ENCODE peak calls at places on chromosomes 11 and 22, in eight cellular contexts. I is OCI-LY7; H is RPMI8226; B is adrenal gland; G is NCI-H2081; F is naive thymus-derived CD4-positive, alpha-beta T cell; E is activated CD4-positive, alpha-beta T cell treated with anti-CD3 and anti-CD28 coated beads, Interleukin-2, amount 50 U/mL, for 24 hours; W is NCI-H1092. Z is an unnamed sample.
A peak's percentile ranks its signal among the peaks of the same experiment; 100 is the strongest.

GRCh38 chr22:31540966-31541365 is 44.6 kb downstream of the SFI1 start:
- DNase-seq in I (no peak), H (no peak), B (no peak), G (no peak), F (no peak), E (no peak), W (no peak), Z (no peak)

GRCh38 chr11:77126861-77127673 is 979 bp upstream of the MYO7A start:
- DNase-seq in I (peak; percentile 30), H (peak; percentile 87), B (peak; percentile 81), G (peak; percentile 33), F (peak; percentile 59), E (peak; percentile 22), W (peak; percentile 57), Z (peak; percentile 76)

GRCh38 chr22:39622881-39623367 is 52.4 kb downstream of the CACNA1I start:
- DNase-seq in I (no peak), H (peak; percentile 59), B (peak; percentile 67), G (no peak), F (peak; percentile 60), E (peak; percentile 52), W (no peak), Z (peak; percentile 57)

GRCh38 chr11:1812801-1813200 is 22.0 kb upstream of the SYT8 start:
- DNase-seq in I (no peak), H (no peak), B (no peak), G (no peak), F (no peak), E (no peak), W (no peak), Z (no peak)

GRCh38 chr22:36218648-36219047 is 17.0 kb upstream of the APOL4 start:
- DNase-seq in I (no peak), H (no peak), B (no peak), G (no peak), F (no peak), E (no peak), W (no peak), Z (no peak)

GRCh38 chr11:61120865-61121831 is 18.9 kb downstream of the CD5 start:
- DNase-seq in I (no peak), H (peak; percentile 83), B (peak; percentile 86), G (no peak), F (no peak), E (no peak), W (no peak), Z (peak; percentile 34)

GRCh38 chr11:10633261-10633660 is 60.3 kb downstream of the IRAG1 start:
- DNase-seq in I (no peak), H (no peak), B (no peak), G (no peak), F (no peak), E (no peak), W (no peak), Z (no peak)

GRCh38 chr11:2432171-2432621 is 12.1 kb downstream of the TRPM5 start:
- DNase-seq in I (no peak), H (no peak), B (no peak), G (no peak), F (no peak), E (no peak), W (no peak), Z (no peak)

GRCh38 chr11:106939157-106939556 is 79.1 kb downstream of the GUCY1A2 start:
- DNase-seq in I (no peak), H (no peak), B (no peak), G (no peak), F (no peak), E (no peak), W (no peak), Z (no peak)

GRCh38 chr11:131744847-131745246 is 374.4 kb downstream of the NTM start:
- DNase-seq in I (no peak), H (no peak), B (no peak), G (no peak), F (no peak), E (no peak), W (no peak), Z (no peak)

Z was measured in head of caudate nucleus.